ENCODE peak calls at places on chromosome 17, in seven cellular contexts. T, P, O, C, N, W and U are unnamed samples.
A peak's percentile ranks its signal among the peaks of the same experiment; 100 is the strongest.

GRCh38 chr17:81328925-81329278 is 33.8 kb upstream of the SLC38A10 start:
- DNase-seq in T (no peak), P (no peak), O (peak; percentile 82), C (no peak), N (no peak), W (no peak), U (no peak)

GRCh38 chr17:29659155-29659554 is 36.4 kb upstream of the CORO6 start:
- DNase-seq in T (peak; percentile 23), P (no peak), O (no peak), C (no peak), N (no peak), W (no peak), U (no peak)

GRCh38 chr17:78737332-78737731 is 44.7 kb downstream of the CYTH1 start:
- DNase-seq in T (no peak), P (peak; percentile 24), O (no peak), C (no peak), N (no peak), W (no peak), U (no peak)

GRCh38 chr17:40480501-40481003 is 20.9 kb downstream of the TNS4 start:
- DNase-seq in T (peak; percentile 93), P (no peak), O (no peak), C (peak; percentile 93), N (peak; percentile 78), W (no peak), U (no peak)

GRCh38 chr17:49946964-49947584 is 21.9 kb upstream of the DLX4 start:
- DNase-seq in T (no peak), P (no peak), O (no peak), C (no peak), N (no peak), W (no peak), U (no peak)

GRCh38 chr17:73566905-73567782 is 77.1 kb downstream of the SDK2 start:
- DNase-seq in T (peak; percentile 26), P (no peak), O (no peak), C (peak; percentile 87), N (no peak), W (peak; percentile 24), U (no peak)

GRCh38 chr17:18361837-18362380 is 1.4 kb downstream of the SHMT1 start:
- DNase-seq in T (no peak), P (no peak), O (no peak), C (no peak), N (no peak), W (no peak), U (no peak)

GRCh38 chr17:42535400-42536047 is 517 bp upstream of the NAGLU start:
- DNase-seq in T (no peak), P (no peak), O (no peak), C (no peak), N (no peak), W (peak; percentile 48), U (no peak)

GRCh38 chr17:66837883-66838665 is 3.2 kb downstream of the CACNG5 start:
- DNase-seq in T (no peak), P (no peak), O (peak; percentile 58), C (no peak), N (no peak), W (no peak), U (no peak)

GRCh38 chr17:65588194-65588808 is 26.9 kb upstream of the AXIN2 start:
- DNase-seq in T (no peak), P (no peak), O (no peak), C (peak; percentile 81), N (no peak), W (no peak), U (no peak)

GRCh38 chr17:76139801-76140660 is 1.0 kb downstream of the FOXJ1 start:
- DNase-seq in T (peak; percentile 58), P (no peak), O (no peak), C (peak; percentile 80), N (no peak), W (peak; percentile 66), U (peak; percentile 73)

GRCh38 chr17:7748098-7748775 is 30.7 kb downstream of the DNAH2 start:
- DNase-seq in T (no peak), P (no peak), O (peak; percentile 19), C (no peak), N (no peak), W (no peak), U (peak; percentile 14)

GRCh38 chr17:18129041-18129502 is 20.5 kb downstream of the MYO15A start:
- DNase-seq in T (no peak), P (peak; percentile 34), O (no peak), C (no peak), N (no peak), W (no peak), U (no peak)

GRCh38 chr17:38528101-38528500 is 77.7 kb downstream of the SRCIN1 start:
- DNase-seq in T (no peak), P (no peak), O (no peak), C (peak; percentile 52), N (no peak), W (no peak), U (no peak)